ENCODE peak calls at places on chromosomes 6 and 20, in seven cellular contexts. S is SK-N-SH, Q is HCT116, F is HepG2, L is GM12878, U is K562, I is H1. A is an unnamed sample.

GRCh38 chr20:34675561-34675960 is 1.3 kb downstream of the PIGU start:
- DNase-seq in S (no peak), I (no peak), U (peak), F (no peak), L (no peak), Q (no peak), A (no peak)

GRCh38 chr6:83844170-83844569 is 9.0 kb upstream of the RIPPLY2 start:
- DNase-seq in F (no peak), I (no peak), Q (no peak), U (no peak), L (no peak), S (no peak), A (no peak)

GRCh38 chr20:60791823-60792222 is 460.2 kb upstream of the CDH4 start:
- DNase-seq in Q (no peak), I (no peak), U (no peak), L (no peak), F (no peak), S (no peak), A (no peak)

GRCh38 chr6:41966214-41966920 is 24.8 kb upstream of the CCND3 start:
- DNase-seq in L (no peak), F (no peak), I (no peak), S (no peak), U (no peak), Q (no peak), A (no peak)

GRCh38 chr6:27839303-27840081 is 72.7 kb downstream of the OR2B2 start:
- DNase-seq in L (no peak), U (peak), F (peak), I (no peak), Q (no peak), S (peak), A (no peak)

GRCh38 chr20:49567421-49568256 is at the start of gene PTGIS:
- DNase-seq in Q (no peak), U (no peak), L (no peak), I (no peak), S (peak), F (no peak), A (no peak)

GRCh38 chr20:23211164-23211563 is 125.0 kb upstream of the CD93 start:
- DNase-seq in L (no peak), I (no peak), U (no peak), F (no peak), S (no peak), Q (no peak), A (no peak)

GRCh38 chr6:37717836-37718251 is 20.2 kb upstream of the MDGA1 start:
- DNase-seq in I (no peak), S (no peak), L (no peak), Q (no peak), U (no peak), F (no peak), A (no peak)

GRCh38 chr6:136684483-136684882 is 107.8 kb downstream of the MAP3K5 start:
- DNase-seq in I (no peak), S (no peak), Q (no peak), U (no peak), F (no peak), L (no peak), A (no peak)

GRCh38 chr6:11172501-11173337 is 59.7 kb downstream of the NEDD9 start:
- DNase-seq in U (peak), L (no peak), I (peak), F (peak), S (peak), Q (peak), A (peak)

GRCh38 chr6:41636803-41637178 is 1.5 kb upstream of the MDFI start:
- DNase-seq in I (peak), Q (peak), S (no peak), F (no peak), U (no peak), L (no peak), A (no peak)

GRCh38 chr20:16434087-16434664 is 139.1 kb downstream of the KIF16B start:
- DNase-seq in Q (peak), I (peak), S (peak), U (peak), F (peak), L (peak), A (no peak)

GRCh38 chr6:54286141-54286540 is 22.1 kb upstream of the TINAG start:
- DNase-seq in U (no peak), F (no peak), S (no peak), Q (no peak), L (no peak), I (no peak), A (no peak)

GRCh38 chr6:3742426-3743344 is 8.8 kb downstream of the PXDC1 start:
- DNase-seq in S (peak), Q (peak), L (no peak), U (peak), F (peak), I (peak), A (peak)

DNA sequence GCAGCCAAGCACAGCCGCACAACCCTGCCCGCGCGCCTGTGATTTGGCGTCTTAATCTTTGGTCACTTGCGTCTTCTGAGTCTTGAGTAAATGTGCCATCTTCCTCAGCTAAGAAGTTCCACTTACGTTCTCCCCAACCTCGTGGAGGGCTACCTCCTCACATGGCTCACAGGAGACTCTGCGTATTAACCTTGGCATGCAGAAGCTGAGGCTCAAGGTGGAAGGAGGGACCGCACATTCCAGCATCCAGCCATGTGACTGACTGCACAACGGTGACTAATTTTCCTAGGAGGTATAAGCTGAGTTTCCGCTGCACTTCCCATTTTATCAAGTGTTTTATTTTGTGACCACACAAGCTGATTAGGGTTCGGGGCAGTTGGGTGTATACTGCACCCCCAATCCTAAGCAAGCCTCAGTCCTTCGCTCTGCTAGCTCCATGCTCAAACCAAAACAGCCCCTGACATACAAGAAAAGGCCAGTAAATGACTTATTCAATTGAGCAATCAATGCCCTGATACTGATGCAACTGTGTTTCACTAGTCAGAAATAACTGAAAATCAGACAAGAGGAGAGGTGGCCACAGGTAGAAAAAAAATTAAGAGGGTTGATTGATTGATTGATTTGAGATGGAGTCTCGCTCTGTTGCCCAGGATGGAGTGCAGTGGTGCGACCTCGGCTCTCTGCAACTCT is 7.0 kb downstream of the BEND3 start:
- DNase-seq in F (no peak), L (no peak), Q (no peak), U (no peak), S (no peak), I (no peak), A (no peak)
- TF ChIP-seq JUND in F (no peak), L (no peak), Q (no peak), U (no peak), S (no peak), I (no peak), A (no peak)

DNA sequence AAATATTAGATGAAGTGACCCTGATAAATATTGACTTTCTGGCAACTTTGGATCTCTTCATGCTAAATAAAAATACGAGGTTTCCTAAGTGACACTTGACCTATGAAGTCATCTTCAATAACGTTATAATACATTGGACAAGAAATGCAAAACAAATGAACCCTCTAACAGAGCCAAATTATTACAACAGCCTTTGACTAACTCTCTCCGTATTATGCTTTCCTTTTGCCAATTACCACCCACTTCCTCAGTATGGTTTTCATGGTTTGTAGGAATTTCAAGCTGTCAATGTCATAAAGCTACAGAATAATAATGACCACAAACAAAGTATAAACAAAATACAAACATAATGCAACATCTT is 210.5 kb downstream of the MOXD1 start:
- DNase-seq in L (no peak), U (no peak), F (no peak), Q (no peak), S (no peak), I (no peak), A (no peak)
- TF ChIP-seq JUND in L (no peak), U (no peak), F (no peak), Q (no peak), S (no peak), I (no peak), A (no peak)

GRCh38 chr6:156534594-156534993 is 242.6 kb upstream of the ARID1B start:
- DNase-seq in S (no peak), F (no peak), Q (no peak), U (no peak), I (no peak), L (no peak), A (no peak)
- TF ChIP-seq JUND in S (no peak), F (no peak), Q (no peak), U (no peak), I (no peak), L (no peak), A (no peak)

DNA sequence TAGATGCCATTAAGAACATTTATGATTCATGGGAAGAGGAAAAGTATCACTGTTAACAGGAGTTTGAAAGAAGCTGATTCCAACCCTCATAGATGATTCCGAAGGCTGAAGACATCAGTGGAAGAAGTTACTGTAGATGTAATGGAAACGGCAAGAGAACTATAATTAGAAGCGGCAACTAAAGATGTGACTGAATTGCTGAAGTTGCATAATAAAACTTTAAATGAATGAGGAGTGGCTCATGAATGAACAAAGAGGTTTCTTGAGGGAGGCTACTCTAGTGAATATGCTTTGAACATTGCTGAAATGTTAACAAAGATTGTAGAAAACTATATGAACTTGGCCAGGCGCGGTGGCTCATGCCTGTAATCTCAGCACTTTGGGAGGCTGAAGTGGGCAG is 84.1 kb downstream of the PHIP start:
- DNase-seq in S (no peak), Q (no peak), I (no peak), L (no peak), U (no peak), F (no peak), A (no peak)
- TF ChIP-seq JUND in S (no peak), Q (no peak), I (no peak), L (no peak), U (no peak), F (no peak), A (no peak)

DNA sequence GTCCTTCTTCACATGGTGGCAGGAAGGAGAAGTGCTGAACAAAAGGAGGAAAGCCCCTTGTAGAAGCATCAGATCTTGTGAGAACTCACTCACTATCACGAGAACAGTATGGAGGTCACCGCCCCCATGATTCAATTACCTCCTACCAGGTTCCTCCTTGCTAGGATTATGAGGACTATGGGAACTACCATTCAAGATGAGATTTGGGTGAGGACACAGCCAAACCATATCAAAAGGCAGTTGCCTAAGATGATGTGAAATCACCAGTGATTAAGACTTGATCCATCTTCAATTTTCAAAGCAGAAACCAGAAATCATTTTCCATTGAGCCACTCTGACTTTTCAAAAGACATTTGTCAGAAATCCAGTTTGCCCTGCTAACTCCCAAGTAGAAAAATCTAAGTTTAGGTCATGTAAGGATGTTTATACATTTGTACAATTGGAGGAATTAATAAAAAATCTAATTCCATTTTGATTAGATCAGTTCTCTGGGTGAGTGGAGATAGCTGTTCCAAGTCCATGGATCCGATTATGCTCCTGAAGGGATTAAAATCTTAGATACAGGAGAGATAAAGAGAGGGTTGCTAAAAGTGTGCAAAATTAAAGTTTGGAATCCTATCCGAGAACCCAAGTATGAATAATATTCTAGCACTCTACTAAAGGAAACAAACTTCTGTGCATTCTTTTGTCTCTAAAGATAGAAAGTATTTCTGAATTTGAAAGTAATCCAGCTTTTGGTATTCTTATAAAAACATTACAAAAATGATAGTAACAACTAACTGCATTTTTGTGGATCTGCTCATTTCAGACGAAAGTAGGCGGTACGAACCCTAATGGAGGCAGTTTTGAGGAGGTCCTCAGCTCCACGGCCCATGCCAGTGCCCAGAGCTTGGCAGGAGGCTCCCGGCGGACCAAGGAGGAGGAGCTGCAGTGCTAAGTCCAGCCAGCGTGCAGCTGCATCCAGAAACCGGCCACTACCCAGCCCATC is 39.4 kb downstream of the HDDC2 start:
- DNase-seq in U (no peak), I (no peak), S (no peak), Q (no peak), F (no peak), L (no peak), A (no peak)
- TF ChIP-seq JUND in U (no peak), I (no peak), S (no peak), Q (no peak), F (no peak), L (no peak), A (no peak)

DNA sequence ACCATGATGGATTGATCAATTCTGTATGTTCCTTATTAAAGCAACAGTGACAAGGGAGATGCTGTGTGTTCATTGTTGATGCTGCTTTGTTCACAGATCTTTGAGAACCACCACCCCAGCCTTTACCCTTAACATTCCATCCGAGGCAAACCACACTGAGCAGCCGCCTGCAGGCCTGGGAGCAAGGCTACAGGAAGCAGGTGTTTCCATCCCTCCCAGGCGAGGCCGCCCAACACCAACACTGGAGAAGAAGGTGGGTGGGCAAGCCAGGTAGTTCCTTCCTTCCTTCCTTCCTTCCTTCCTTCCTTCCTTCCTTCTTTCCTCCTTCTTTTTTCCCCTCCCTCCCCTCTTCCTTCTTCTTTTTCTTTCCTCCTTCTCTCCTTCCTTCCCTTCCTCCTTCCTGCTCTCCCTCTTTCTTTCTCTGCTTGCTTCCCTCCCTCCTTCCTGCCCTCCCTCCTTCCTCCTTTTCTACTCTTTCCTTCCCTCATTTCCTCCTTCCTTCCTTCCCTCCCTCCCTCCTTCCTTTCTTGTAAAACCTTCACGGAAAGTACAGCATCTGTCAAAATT is 13.7 kb downstream of the TTLL2 start:
- DNase-seq in I (no peak), U (no peak), S (no peak), L (no peak), F (no peak), Q (no peak), A (no peak)
- TF ChIP-seq JUND in I (no peak), U (no peak), S (no peak), L (no peak), F (no peak), Q (no peak), A (no peak)

GRCh38 chr6:134517145-134517658 is 199.3 kb upstream of the SGK1 start:
- DNase-seq in L (no peak), F (peak), Q (no peak), S (peak), I (no peak), U (peak), A (no peak)
- TF ChIP-seq JUND in L (no peak), F (no peak), Q (no peak), S (peak), I (no peak), U (peak), A (no peak)

GRCh38 chr6:113564401-113565161 is 292.6 kb upstream of the MARCKS start:
- DNase-seq in I (peak), F (peak), L (no peak), Q (no peak), U (no peak), S (peak), A (no peak)
- TF ChIP-seq JUND in I (no peak), F (no peak), L (no peak), Q (no peak), U (no peak), S (peak), A (no peak)

DNA sequence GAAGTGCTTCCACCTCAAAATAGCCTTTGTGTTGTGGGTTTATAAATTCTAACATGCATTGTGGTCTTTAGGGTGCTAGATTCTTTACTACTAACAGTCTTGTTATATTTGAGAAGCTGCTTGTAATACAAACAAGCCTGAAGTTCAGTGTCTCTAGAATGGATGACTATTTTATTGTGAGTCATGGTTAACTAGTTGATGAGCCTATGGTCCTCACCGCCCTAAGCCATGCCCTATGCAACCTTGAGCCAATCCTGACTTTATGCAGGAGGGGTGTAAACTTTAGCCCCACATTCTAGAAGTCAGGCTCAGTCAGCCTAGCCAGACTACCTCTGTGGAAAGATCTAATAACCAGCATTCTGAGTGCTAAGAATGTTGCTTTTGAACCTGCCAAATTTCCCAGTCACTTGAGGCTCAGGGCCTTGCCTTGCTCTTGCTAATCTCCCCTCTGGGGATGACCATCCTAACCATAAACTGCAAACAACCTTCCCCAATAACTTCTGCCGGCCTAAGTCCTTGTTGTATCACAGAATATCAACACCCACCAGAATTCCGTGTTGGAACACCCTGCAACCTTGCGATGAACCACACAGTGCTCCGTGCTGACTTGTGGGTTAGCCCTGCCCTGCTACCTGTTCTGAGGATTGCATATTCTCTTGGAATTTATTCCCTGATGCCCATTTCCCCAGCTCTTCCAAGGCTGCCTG is 71.6 kb upstream of the CEP85L start:
- DNase-seq in F (no peak), L (no peak), I (no peak), Q (no peak), U (no peak), S (no peak), A (no peak)
- TF ChIP-seq JUND in F (no peak), L (no peak), I (no peak), Q (no peak), U (no peak), S (no peak), A (no peak)

GRCh38 chr6:38942442-38942841 is 106.1 kb upstream of the GLP1R start:
- DNase-seq in I (no peak), L (no peak), Q (no peak), F (no peak), U (no peak), S (no peak), A (no peak)

GRCh38 chr6:38943964-38944363 is 104.6 kb upstream of the GLP1R start:
- DNase-seq in S (no peak), I (no peak), L (no peak), U (peak), F (no peak), Q (no peak), A (no peak)

DNA sequence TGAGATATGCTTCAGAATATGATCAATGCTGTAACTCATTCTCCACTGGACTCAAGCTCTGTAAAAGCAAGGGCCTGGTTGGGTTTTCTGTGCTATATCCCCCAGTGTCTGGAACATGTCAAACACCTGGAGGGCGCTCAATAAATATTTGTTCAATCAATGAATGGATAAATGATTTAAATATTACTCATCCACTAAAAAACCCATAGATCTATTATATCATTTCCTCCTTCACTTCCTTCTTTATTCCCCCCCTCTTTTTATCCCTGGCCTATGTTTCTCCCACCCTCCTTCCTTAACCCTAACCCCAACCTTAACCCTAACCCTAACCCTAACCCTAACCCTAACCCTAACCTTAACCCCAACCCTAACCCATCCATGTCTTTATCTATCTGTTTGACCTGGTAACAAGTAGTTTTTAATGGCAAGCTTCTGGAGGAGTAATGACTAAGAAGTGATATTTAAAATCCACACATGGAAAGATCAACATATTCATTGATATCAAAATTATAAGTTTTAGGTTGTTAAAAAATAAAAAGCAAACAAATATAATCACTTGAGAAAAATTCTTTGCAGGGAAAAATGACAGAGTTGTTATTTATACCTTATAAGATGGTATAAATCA is 103.8 kb upstream of the GLP1R start:
- DNase-seq in F (no peak), Q (no peak), S (no peak), I (no peak), U (no peak), L (no peak), A (no peak)
- TF ChIP-seq JUND in F (no peak), Q (no peak), S (no peak), I (no peak), U (no peak), L (no peak), A (no peak)

A was measured in T47D.